ENCODE peak calls at places on chromosomes 7 and 10, in four cellular contexts. One of them, this sample, is unnamed.

GRCh38 chr10:97640868-97641811 is 669 bp downstream of the PI4K2A start:
- DNase-seq in endodermal cell: peak
- DNase-seq in upper lobe of right lung: peak
- DNase-seq in cardiac muscle cell: peak
- DNase-seq in this sample: no peak

GRCh38 chr10:86344714-86345161 is 21.9 kb downstream of the GRID1 start:
- DNase-seq in endodermal cell: no peak
- DNase-seq in upper lobe of right lung: peak
- DNase-seq in cardiac muscle cell: no peak
- DNase-seq in this sample: no peak

GRCh38 chr10:87844837-87845623 is 18.3 kb downstream of the KLLN start:
- DNase-seq in endodermal cell: no peak
- DNase-seq in upper lobe of right lung: no peak
- DNase-seq in cardiac muscle cell: no peak
- DNase-seq in this sample: no peak

GRCh38 chr7:33421384-33421783 is 292.0 kb downstream of the BBS9 start:
- DNase-seq in endodermal cell: no peak
- DNase-seq in upper lobe of right lung: no peak
- DNase-seq in cardiac muscle cell: no peak
- DNase-seq in this sample: no peak

GRCh38 chr7:104960741-104961479 is 53.1 kb upstream of the KMT2E start:
- DNase-seq in endodermal cell: no peak
- DNase-seq in upper lobe of right lung: no peak
- DNase-seq in cardiac muscle cell: no peak
- DNase-seq in this sample: no peak

GRCh38 chr10:6665847-6666246 is 85.8 kb upstream of the PRKCQ start:
- DNase-seq in endodermal cell: no peak
- DNase-seq in upper lobe of right lung: no peak
- DNase-seq in cardiac muscle cell: no peak
- DNase-seq in this sample: no peak

GRCh38 chr7:64636386-64636785 is 29.5 kb upstream of the ZNF107 start:
- DNase-seq in endodermal cell: no peak
- DNase-seq in upper lobe of right lung: no peak
- DNase-seq in cardiac muscle cell: no peak
- DNase-seq in this sample: no peak

GRCh38 chr10:24722676-24723385 is 856 bp downstream of the ARHGAP21 start:
- DNase-seq in endodermal cell: peak
- DNase-seq in upper lobe of right lung: peak
- DNase-seq in cardiac muscle cell: peak
- DNase-seq in this sample: no peak

GRCh38 chr10:97948822-97949221 is 81.6 kb downstream of the CRTAC1 start:
- DNase-seq in endodermal cell: no peak
- DNase-seq in upper lobe of right lung: no peak
- DNase-seq in cardiac muscle cell: no peak
- DNase-seq in this sample: no peak

DNA sequence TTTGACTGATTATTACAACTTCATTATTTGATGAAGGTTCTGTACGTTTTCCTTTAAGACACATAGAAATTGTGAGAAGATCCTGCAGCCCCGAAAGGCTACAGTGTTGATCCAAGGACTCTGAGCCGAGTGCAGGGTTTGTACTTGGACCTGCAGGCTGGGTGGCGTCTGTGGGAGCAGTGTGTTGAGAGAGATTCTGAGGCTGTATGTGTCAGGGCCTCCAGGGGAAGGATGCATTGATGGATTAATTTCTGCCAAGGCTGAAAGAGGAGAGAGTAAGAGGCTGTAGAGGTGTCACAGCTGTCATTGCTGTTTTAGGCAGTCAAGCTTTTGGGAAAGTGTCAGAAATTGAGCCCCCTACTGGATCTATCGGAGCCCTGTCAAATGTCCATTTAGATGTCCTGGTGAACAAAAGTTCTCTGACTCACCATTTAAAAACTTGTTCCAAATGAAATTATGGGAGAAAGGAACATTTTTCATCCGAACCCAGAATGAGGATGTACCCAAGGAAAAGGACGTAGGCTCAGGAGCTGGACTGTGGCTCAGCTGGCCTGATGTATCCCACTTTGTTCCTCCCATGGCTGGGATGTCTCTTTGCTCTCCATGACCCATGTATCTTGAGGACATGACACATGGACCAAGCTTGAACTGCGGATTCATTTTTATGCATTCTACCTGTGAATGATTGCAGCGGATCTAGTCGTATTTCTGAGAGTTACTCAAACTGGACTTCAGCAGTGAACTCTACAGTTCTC is 102.2 kb downstream of the TCF7L2 start:
- DNase-seq in endodermal cell: no peak
- DNase-seq in upper lobe of right lung: no peak
- DNase-seq in cardiac muscle cell: no peak
- DNase-seq in this sample: no peak
- TF ChIP-seq CTCF in endodermal cell: peak
- TF ChIP-seq CTCF in upper lobe of right lung: peak
- TF ChIP-seq CTCF in cardiac muscle cell: peak
- TF ChIP-seq CTCF in this sample: peak

GRCh38 chr10:102672822-102673200 is 28.5 kb downstream of the TRIM8 start:
- DNase-seq in endodermal cell: no peak
- DNase-seq in upper lobe of right lung: no peak
- DNase-seq in cardiac muscle cell: no peak
- DNase-seq in this sample: no peak

GRCh38 chr10:102674566-102674965 is 30.3 kb downstream of the TRIM8 start:
- DNase-seq in endodermal cell: no peak
- DNase-seq in upper lobe of right lung: no peak
- DNase-seq in cardiac muscle cell: no peak
- DNase-seq in this sample: no peak

GRCh38 chr10:102675151-102675886 is 31.0 kb downstream of the TRIM8 start:
- DNase-seq in endodermal cell: no peak
- DNase-seq in upper lobe of right lung: no peak
- DNase-seq in cardiac muscle cell: peak
- DNase-seq in this sample: no peak

GRCh38 chr10:102673235-102673634 is 29.0 kb downstream of the TRIM8 start:
- DNase-seq in endodermal cell: peak
- DNase-seq in upper lobe of right lung: no peak
- DNase-seq in cardiac muscle cell: no peak
- DNase-seq in this sample: no peak

GRCh38 chr10:102673961-102674511 is 29.8 kb downstream of the TRIM8 start:
- DNase-seq in endodermal cell: peak
- DNase-seq in upper lobe of right lung: peak
- DNase-seq in cardiac muscle cell: peak
- DNase-seq in this sample: peak
- H3K4me3 ChIP-seq in endodermal cell: no peak
- H3K4me3 ChIP-seq in upper lobe of right lung: peak
- H3K4me3 ChIP-seq in cardiac muscle cell: no peak
- H3K4me3 ChIP-seq in this sample: no peak

GRCh38 chr10:99619851-99620712 is at the start of gene SLC25A28:
- DNase-seq in endodermal cell: peak
- DNase-seq in upper lobe of right lung: peak
- DNase-seq in cardiac muscle cell: peak
- DNase-seq in this sample: peak

GRCh38 chr10:99619090-99619800 is 994 bp downstream of the SLC25A28 start:
- DNase-seq in endodermal cell: no peak
- DNase-seq in upper lobe of right lung: no peak
- DNase-seq in cardiac muscle cell: no peak
- DNase-seq in this sample: no peak

GRCh38 chr10:99621454-99622246 is 1.4 kb upstream of the SLC25A28 start:
- DNase-seq in endodermal cell: no peak
- DNase-seq in upper lobe of right lung: no peak
- DNase-seq in cardiac muscle cell: no peak
- DNase-seq in this sample: no peak

GRCh38 chr10:99623919-99624318 is 3.7 kb upstream of the SLC25A28 start:
- DNase-seq in endodermal cell: no peak
- DNase-seq in upper lobe of right lung: no peak
- DNase-seq in cardiac muscle cell: no peak
- DNase-seq in this sample: no peak

GRCh38 chr10:99620713-99621453 is 644 bp upstream of the SLC25A28 start:
- DNase-seq in endodermal cell: peak
- DNase-seq in upper lobe of right lung: peak
- DNase-seq in cardiac muscle cell: peak
- DNase-seq in this sample: peak
- TF ChIP-seq CTCF in endodermal cell: peak
- TF ChIP-seq CTCF in upper lobe of right lung: no peak
- TF ChIP-seq CTCF in cardiac muscle cell: no peak
- TF ChIP-seq CTCF in this sample: no peak

DNA sequence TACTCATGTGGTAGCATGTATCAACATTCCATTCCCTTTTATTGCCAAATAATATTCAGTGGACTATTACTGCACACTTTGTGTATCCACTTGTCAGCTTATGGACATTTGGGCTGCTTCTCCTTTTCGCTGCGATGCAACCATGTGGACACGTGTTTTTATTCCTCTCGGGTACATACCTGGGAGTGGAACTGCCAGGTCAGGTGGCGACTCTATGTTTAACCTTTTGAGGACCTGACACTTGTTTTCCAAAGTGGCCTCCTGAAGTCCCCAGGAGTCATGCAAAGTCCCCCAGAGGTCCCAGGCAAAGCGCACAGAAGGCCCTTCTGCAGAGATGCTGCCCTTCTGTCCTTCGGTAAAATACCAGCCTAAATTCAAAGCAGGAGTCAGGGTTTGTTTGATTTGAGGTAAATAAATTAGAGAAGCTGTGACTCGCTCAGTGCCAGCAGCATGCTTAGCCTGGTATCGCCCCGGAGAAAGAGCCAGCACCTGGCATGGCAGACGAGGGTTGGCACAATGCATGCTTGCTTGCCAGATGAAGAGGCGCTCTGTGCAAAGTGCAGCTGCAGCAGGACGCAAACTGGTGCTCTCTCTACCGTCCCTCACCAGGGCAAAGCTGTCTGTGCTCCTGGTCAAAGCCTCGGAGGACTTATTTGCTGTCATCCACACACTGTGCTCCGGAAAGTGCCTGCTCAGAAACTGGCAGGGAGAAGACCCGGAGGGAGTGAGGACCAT is 37.8 kb downstream of the HIPK2 start:
- DNase-seq in endodermal cell: no peak
- DNase-seq in upper lobe of right lung: no peak
- DNase-seq in cardiac muscle cell: no peak
- DNase-seq in this sample: no peak
- H3K4me3 ChIP-seq in endodermal cell: no peak
- H3K4me3 ChIP-seq in upper lobe of right lung: no peak
- H3K4me3 ChIP-seq in cardiac muscle cell: no peak
- H3K4me3 ChIP-seq in this sample: no peak

GRCh38 chr10:115441907-115442520 is 348.8 kb downstream of the ATRNL1 start:
- DNase-seq in endodermal cell: no peak
- DNase-seq in upper lobe of right lung: no peak
- DNase-seq in cardiac muscle cell: no peak
- DNase-seq in this sample: no peak
- TF ChIP-seq CTCF in endodermal cell: peak
- TF ChIP-seq CTCF in upper lobe of right lung: no peak
- TF ChIP-seq CTCF in cardiac muscle cell: no peak
- TF ChIP-seq CTCF in this sample: no peak

DNA sequence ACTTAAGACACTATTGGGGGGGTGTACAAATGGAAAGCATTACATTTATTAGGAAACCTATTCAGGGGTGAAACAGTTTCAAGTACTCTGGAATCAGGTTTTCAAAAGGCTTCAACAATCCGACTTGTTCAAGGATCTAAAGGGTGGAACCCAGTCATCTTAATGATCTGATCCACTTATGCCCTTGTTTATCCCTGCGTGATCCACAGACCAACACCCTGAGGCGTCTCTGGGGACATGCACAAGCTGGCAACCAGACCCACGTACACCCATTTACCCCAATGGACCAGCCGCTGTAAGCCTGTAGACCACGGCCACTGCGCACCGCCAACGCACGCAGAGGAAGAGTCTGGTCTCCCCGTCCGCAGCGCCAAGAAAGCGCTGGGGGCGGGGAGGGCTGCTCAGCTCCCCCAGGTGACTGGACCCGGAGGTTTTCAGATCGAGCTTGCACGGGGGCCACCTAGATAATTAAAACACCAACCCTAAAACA is 13.4 kb downstream of the HNRNPF start:
- DNase-seq in endodermal cell: no peak
- DNase-seq in upper lobe of right lung: no peak
- DNase-seq in cardiac muscle cell: no peak
- DNase-seq in this sample: no peak
- H3K4me3 ChIP-seq in endodermal cell: peak
- H3K4me3 ChIP-seq in upper lobe of right lung: peak
- H3K4me3 ChIP-seq in cardiac muscle cell: peak
- H3K4me3 ChIP-seq in this sample: peak

This sample was measured in kidney epithelial cell.